ENCODE peak calls at places on chromosome 16, in six cellular contexts. S, K, Q, I, W and V are unnamed samples.

GRCh38 chr16:88685156-88686061 is 898 bp downstream of the SNAI3 start:
- DNase-seq in W (no peak), Q (peak; percentile 50), I (peak; percentile 69), K (no peak), S (no peak), V (peak; percentile 51)

GRCh38 chr16:14015948-14016347 is 55.2 kb upstream of the MRTFB start:
- DNase-seq in I (peak; percentile 97), K (no peak), Q (peak; percentile 84), W (no peak), S (peak; percentile 60), V (peak; percentile 89)

GRCh38 chr16:73016488-73016830 is 31.5 kb downstream of the ZFHX3 start:
- DNase-seq in K (no peak), W (no peak), Q (no peak), S (no peak), I (no peak), V (no peak)

GRCh38 chr16:75529056-75529905 is 6.6 kb downstream of the CHST5 start:
- DNase-seq in I (no peak), S (no peak), K (no peak), W (no peak), Q (no peak), V (no peak)

GRCh38 chr16:71540-72341 is 690 bp downstream of the RHBDF1 start:
- DNase-seq in K (peak; percentile 83), W (peak; percentile 80), I (peak; percentile 79), S (no peak), Q (peak; percentile 75), V (peak; percentile 77)

GRCh38 chr16:27764869-27765675 is 215.1 kb downstream of the KATNIP start:
- DNase-seq in S (no peak), W (peak; percentile 25), Q (no peak), K (no peak), I (no peak), V (no peak)

GRCh38 chr16:47774661-47775060 is 313.5 kb downstream of the PHKB start:
- DNase-seq in Q (peak; percentile 40), K (no peak), S (no peak), I (peak; percentile 41), W (no peak), V (no peak)

GRCh38 chr16:77214411-77215138 is 15.4 kb downstream of the SYCE1L start:
- DNase-seq in I (peak; percentile 8), S (no peak), Q (no peak), W (no peak), K (no peak), V (no peak)

GRCh38 chr16:27549857-27550581 is at the start of the genes GTF3C1 and KATNIP:
- DNase-seq in Q (peak; percentile 98), S (peak; percentile 90), I (peak; percentile 96), K (peak; percentile 100), W (peak; percentile 100), V (peak; percentile 98)

GRCh38 chr16:46908540-46909372 is 24.6 kb downstream of the GPT2 start:
- DNase-seq in Q (peak; percentile 36), S (peak; percentile 2), K (no peak), W (peak; percentile 75), I (peak; percentile 69), V (peak; percentile 54)

GRCh38 chr16:921321-921905 is 49.4 kb downstream of the LMF1 start:
- DNase-seq in S (no peak), Q (no peak), W (no peak), I (no peak), K (peak; percentile 32), V (no peak)

GRCh38 chr16:11078812-11079459 is 134.6 kb downstream of the CLEC16A start:
- DNase-seq in K (no peak), Q (peak; percentile 79), W (peak; percentile 80), I (peak; percentile 93), S (peak; percentile 87), V (peak; percentile 91)

GRCh38 chr16:73145166-73145565 is 97.2 kb upstream of the ZFHX3 start:
- DNase-seq in Q (no peak), I (no peak), W (no peak), K (no peak), S (no peak), V (no peak)

GRCh38 chr16:73000020-73000906 is 47.7 kb downstream of the ZFHX3 start:
- DNase-seq in I (peak; percentile 46), K (no peak), S (no peak), W (peak; percentile 66), Q (no peak), V (peak; percentile 39)

GRCh38 chr16:49492090-49492801 is 118.6 kb downstream of the C16orf78 start:
- DNase-seq in I (no peak), Q (no peak), W (peak; percentile 75), S (no peak), K (no peak), V (no peak)

GRCh38 chr16:57422026-57422944 is 17.7 kb downstream of the CCL17 start:
- DNase-seq in W (peak; percentile 65), S (no peak), I (peak; percentile 65), Q (peak; percentile 34), K (no peak), V (peak; percentile 53)

DNA sequence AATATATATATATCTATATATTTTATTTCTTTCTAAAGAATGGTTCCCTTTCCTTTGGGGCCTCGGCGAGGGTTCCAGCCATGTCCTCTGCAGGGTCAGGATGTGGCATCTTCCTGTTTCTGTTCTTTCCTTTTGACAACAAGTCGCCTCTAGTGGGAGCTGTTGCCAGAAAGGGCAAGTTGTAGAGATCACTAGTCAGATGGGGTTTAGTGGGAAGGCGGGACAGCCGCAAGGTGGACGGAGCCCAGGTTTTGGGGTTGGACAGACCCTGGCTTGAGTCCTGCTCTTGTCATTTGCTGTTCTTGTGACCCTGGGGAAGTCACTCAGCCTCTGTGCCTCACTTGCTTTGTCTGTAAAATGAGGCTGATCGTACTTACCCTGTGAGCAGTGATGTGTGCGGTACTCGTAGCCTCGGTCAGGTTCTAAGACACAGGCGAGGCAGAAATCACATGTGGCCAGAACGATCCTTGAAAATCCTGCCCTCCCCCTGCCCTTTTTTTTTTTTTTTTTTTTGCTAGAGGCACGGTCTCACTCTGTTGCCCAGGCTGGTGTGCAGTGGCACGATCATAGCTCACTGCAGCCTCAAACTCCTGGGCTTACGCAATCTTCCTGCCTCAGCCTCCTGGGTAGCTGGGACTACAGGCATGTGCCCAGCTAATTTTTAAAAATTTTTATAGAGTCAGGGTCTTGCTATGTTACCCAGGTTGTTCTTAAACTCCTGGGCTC is 80.1 kb downstream of the ABCC6 start:
- DNase-seq in I (no peak), S (no peak), K (no peak), Q (no peak), W (no peak), V (no peak)
- TF ChIP-seq CTCF in I (peak; percentile 43), S (peak; percentile 40), K (no peak), Q (peak; percentile 29), W (no peak), V (peak; percentile 28)

GRCh38 chr16:4115209-4115940 is 867 bp downstream of the ADCY9 start:
- DNase-seq in S (no peak), K (peak; percentile 70), Q (peak; percentile 70), I (peak; percentile 60), W (peak; percentile 62), V (peak; percentile 72)
- TF ChIP-seq CTCF in S (no peak), K (no peak), Q (no peak), I (no peak), W (no peak), V (no peak)

GRCh38 chr16:5036228-5037156 is 2.8 kb upstream of the NAGPA start:
- DNase-seq in Q (no peak), I (no peak), K (no peak), W (no peak), S (no peak), V (no peak)
- TF ChIP-seq CTCF in Q (no peak), I (no peak), K (no peak), W (no peak), S (no peak), V (no peak)

DNA sequence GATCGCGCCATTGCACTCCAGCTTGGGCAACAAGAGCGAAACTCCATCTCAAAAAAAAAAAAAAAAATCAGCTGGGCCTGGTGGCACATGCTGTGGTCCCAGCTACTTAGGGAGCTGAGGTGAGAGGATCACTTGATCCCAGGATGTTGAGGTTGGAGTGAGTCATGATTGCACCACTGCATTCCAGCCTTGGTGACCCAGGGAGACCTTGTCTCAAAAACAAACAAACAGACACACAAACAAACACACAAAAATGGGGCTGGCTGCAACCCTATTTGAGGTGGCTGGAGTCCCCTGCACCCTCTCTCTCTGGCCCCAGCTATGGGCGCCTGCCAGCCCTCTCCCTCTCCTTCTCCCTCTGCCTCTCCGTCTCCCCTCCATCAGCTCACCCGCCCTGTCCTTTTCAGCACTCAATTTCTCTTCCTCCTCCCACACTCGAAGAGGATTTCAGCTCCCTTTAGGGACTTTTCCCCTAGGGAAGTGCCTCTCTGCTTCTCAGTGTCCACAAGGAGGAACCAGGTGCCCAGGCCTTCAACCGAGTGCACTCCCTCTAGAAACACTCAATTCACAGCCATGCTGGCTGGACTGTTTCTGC is 17.5 kb upstream of the TFAP4 start:
- DNase-seq in Q (peak; percentile 73), W (no peak), S (no peak), K (no peak), I (peak; percentile 86), V (peak; percentile 92)
- TF ChIP-seq CTCF in Q (peak; percentile 48), W (no peak), S (peak; percentile 48), K (no peak), I (no peak), V (peak; percentile 44)

GRCh38 chr16:83402160-83402794 is 405.5 kb upstream of the HSBP1 start:
- DNase-seq in I (peak; percentile 44), W (no peak), Q (peak; percentile 23), S (no peak), K (no peak), V (peak; percentile 70)
- TF ChIP-seq CTCF in I (peak; percentile 3), W (no peak), Q (peak; percentile 5), S (no peak), K (no peak), V (peak; percentile 30)

DNA sequence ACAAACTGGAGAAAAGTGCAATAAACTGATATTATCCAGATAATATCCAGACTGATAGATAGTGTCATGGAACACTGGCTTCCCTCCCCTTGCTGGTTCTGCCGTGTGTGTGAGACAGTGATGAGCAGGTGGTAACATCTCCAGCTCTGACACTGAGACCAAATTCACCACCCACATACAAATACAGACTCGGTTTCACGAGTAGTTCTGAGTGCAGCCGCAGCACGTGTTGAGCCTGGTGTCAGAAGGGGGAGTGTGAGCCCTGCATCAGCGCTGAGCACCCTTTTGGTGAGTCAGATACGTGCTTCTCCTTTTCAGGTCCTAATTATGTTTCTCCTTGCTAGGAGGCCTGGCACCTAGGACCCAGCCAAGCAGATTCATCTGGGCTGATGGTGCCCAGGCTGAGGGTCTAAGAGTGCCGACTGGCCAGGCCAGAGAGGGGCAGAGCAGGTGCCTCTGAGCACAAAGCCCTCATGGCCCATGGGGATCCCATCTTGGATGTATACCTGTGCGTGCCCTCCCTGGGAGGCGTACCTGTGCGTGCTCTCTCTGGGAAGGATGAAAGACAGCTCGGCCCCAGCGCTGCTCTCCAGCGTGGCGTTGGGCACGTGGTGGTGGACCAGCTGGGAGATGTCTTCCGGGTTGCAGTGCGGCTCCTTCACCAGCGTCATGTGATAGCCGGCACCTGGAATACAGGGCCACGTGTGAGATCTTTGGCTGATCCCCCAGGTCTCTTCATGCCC is 27.3 kb upstream of the RNPS1 start:
- DNase-seq in I (no peak), K (no peak), W (no peak), Q (no peak), S (no peak), V (no peak)
- TF ChIP-seq CTCF in I (no peak), K (no peak), W (no peak), Q (no peak), S (no peak), V (no peak)